ENCODE peak calls at places on chromosomes 6 and 20, in four cellular contexts. H, U, M and R are unnamed samples.

GRCh38 chr20:22863881-22864280 is 171.2 kb upstream of the SSTR4 start:
- DNase-seq in H (no peak), U (no peak), M (no peak), R (no peak)

GRCh38 chr6:32166411-32167061 is 2.1 kb downstream of the EGFL8 start:
- DNase-seq in H (peak), U (no peak), M (no peak), R (no peak)

GRCh38 chr20:4243071-4243470 is 227.7 kb upstream of the RNF24 start:
- DNase-seq in H (peak), U (no peak), M (peak), R (no peak)

GRCh38 chr6:33505544-33506330 is 51.4 kb downstream of the ZBTB9 start:
- DNase-seq in H (no peak), U (no peak), M (no peak), R (no peak)

GRCh38 chr6:163355471-163355991 is 59.0 kb upstream of the QKI start:
- DNase-seq in H (peak), U (no peak), M (peak), R (no peak)

GRCh38 chr6:1067346-1067745 is 244.6 kb upstream of the FOXQ1 start:
- DNase-seq in H (no peak), U (no peak), M (no peak), R (no peak)

GRCh38 chr20:16714765-16715164 is 15.1 kb upstream of the SNRPB2 start:
- DNase-seq in H (no peak), U (no peak), M (no peak), R (no peak)

GRCh38 chr20:41316009-41316408 is 1.5 kb downstream of the ZHX3 start:
- DNase-seq in H (no peak), U (no peak), M (no peak), R (no peak)

GRCh38 chr6:145699462-145699861 is 35.9 kb downstream of the EPM2A start:
- DNase-seq in H (no peak), U (no peak), M (peak), R (no peak)